ENCODE peak calls at places on chromosomes 2 and 18, in four cellular contexts. L is small intestine, K is type B pancreatic cell, I is upper lobe of right lung. W is an unnamed sample.

GRCh38 chr2:237045449-237045848 is 40.2 kb upstream of the COPS8 start:
- DNase-seq in L (no peak), K (no peak), I (no peak), W (no peak)

GRCh38 chr2:193966590-193966989 is 1690.4 kb upstream of the SLC39A10 start:
- DNase-seq in K (no peak), I (no peak), L (no peak), W (no peak)

GRCh38 chr2:100882645-100883613 is 63.0 kb downstream of the NPAS2 start:
- DNase-seq in L (peak), I (no peak), K (no peak), W (no peak)

GRCh38 chr2:19198376-19198775 is 160.0 kb downstream of the OSR1 start:
- DNase-seq in I (no peak), L (no peak), K (no peak), W (no peak)

GRCh38 chr2:202479610-202480009 is 103.5 kb downstream of the BMPR2 start:
- DNase-seq in I (no peak), K (no peak), L (no peak), W (no peak)

GRCh38 chr18:12838178-12838634 is 45.8 kb downstream of the PTPN2 start:
- DNase-seq in L (peak), I (peak), K (no peak), W (no peak)

GRCh38 chr2:223582001-223582400 is 20.2 kb downstream of the SCG2 start:
- DNase-seq in I (no peak), L (no peak), K (no peak), W (no peak)

GRCh38 chr2:54763636-54764291 is 40.3 kb downstream of the EML6 start:
- DNase-seq in I (no peak), K (no peak), L (peak), W (no peak)

GRCh38 chr2:82254728-82255127 is 1950.2 kb upstream of the LRRTM1 start:
- DNase-seq in K (no peak), I (no peak), L (no peak), W (no peak)

GRCh38 chr2:95314964-95315611 is 17.9 kb downstream of the KCNIP3 start:
- DNase-seq in I (no peak), K (no peak), L (peak), W (no peak)

GRCh38 chr2:199457147-199458016 is at the start of gene SATB2:
- DNase-seq in I (peak), K (no peak), L (no peak), W (no peak)

GRCh38 chr18:41537666-41538065 is 417.4 kb upstream of the PIK3C3 start:
- DNase-seq in I (no peak), L (no peak), K (no peak), W (no peak)

GRCh38 chr2:57182941-57183340 is 863.7 kb upstream of the VRK2 start:
- DNase-seq in K (no peak), L (no peak), I (no peak), W (no peak)

GRCh38 chr2:37378411-37378810 is 34.0 kb downstream of the QPCT start:
- DNase-seq in L (no peak), K (no peak), I (no peak), W (no peak)

GRCh38 chr2:239239607-239240479 is 161.0 kb downstream of the HDAC4 start:
- DNase-seq in K (no peak), L (no peak), I (no peak), W (peak)

GRCh38 chr2:51027442-51027841 is 4.5 kb downstream of the NRXN1 start:
- DNase-seq in K (no peak), L (no peak), I (no peak), W (no peak)

GRCh38 chr2:105070010-105070865 is 32.4 kb downstream of the MRPS9 start:
- DNase-seq in I (no peak), K (no peak), L (no peak), W (no peak)

GRCh38 chr2:207491954-207492353 is 37.8 kb upstream of the CREB1 start:
- DNase-seq in L (no peak), K (no peak), I (no peak), W (no peak)

GRCh38 chr2:234630676-234631350 is 133.9 kb upstream of the ARL4C start:
- DNase-seq in L (no peak), I (no peak), K (no peak), W (peak)

GRCh38 chr2:113175736-113176695 is 2.2 kb downstream of the PSD4 start:
- DNase-seq in L (no peak), K (no peak), I (no peak), W (no peak)

GRCh38 chr18:79191418-79191817 is 122.2 kb downstream of the ATP9B start:
- DNase-seq in I (no peak), L (no peak), K (no peak), W (no peak)

GRCh38 chr2:64979744-64980143 is 9.5 kb upstream of the SLC1A4 start:
- DNase-seq in K (no peak), I (no peak), L (no peak), W (no peak)

GRCh38 chr2:33411765-33412164 is 64.7 kb upstream of the RASGRP3 start:
- DNase-seq in K (no peak), I (no peak), L (no peak), W (no peak)

GRCh38 chr18:26458526-26459232 is 89.7 kb downstream of the KCTD1 start:
- DNase-seq in K (no peak), L (no peak), I (no peak), W (no peak)

GRCh38 chr2:138615257-138615656 is 113.7 kb downstream of the SPOPL start:
- DNase-seq in I (no peak), K (no peak), L (no peak), W (no peak)

GRCh38 chr18:39966275-39966674 is 1988.8 kb upstream of the PIK3C3 start:
- DNase-seq in K (no peak), I (no peak), L (no peak), W (no peak)

GRCh38 chr18:31176531-31176930 is 13.9 kb upstream of the DSC1 start:
- DNase-seq in K (no peak), L (no peak), I (no peak), W (no peak)

GRCh38 chr18:62334110-62334509 is 9.0 kb downstream of the TNFRSF11A start:
- DNase-seq in K (no peak), L (peak), I (no peak), W (no peak)

GRCh38 chr2:190717306-190717705 is 68.4 kb downstream of the NAB1 start:
- DNase-seq in L (no peak), K (no peak), I (no peak), W (no peak)

GRCh38 chr18:70295192-70295522 is 6.3 kb downstream of the SOCS6 start:
- DNase-seq in K (no peak), L (no peak), I (no peak), W (no peak)

GRCh38 chr2:21253311-21254027 is 129.7 kb downstream of the TDRD15 start:
- DNase-seq in I (no peak), K (no peak), L (no peak), W (no peak)

GRCh38 chr2:47249427-47249826 is 94.3 kb upstream of the STPG4 start:
- DNase-seq in K (no peak), I (no peak), L (peak), W (no peak)

GRCh38 chr18:79420033-79420745 is 24.5 kb downstream of the NFATC1 start:
- DNase-seq in K (no peak), I (no peak), L (no peak), W (no peak)

GRCh38 chr2:740446-741293 is 63.5 kb upstream of the TMEM18 start:
- DNase-seq in K (peak), I (peak), L (peak), W (peak)

GRCh38 chr2:231780909-231781797 is at the start of gene PDE6D:
- DNase-seq in L (peak), I (peak), K (peak), W (peak)

GRCh38 chr2:239222346-239223028 is 178.3 kb downstream of the HDAC4 start:
- DNase-seq in K (no peak), L (no peak), I (no peak), W (no peak)